ENCODE peak calls at places on chromosomes 6 and 20, in eight cellular contexts. Z, I, H, M, K, R, C and L are unnamed samples.

GRCh38 chr20:63690898-63691710 is 5.3 kb upstream of the TNFRSF6B start:
- DNase-seq in Z (peak), I (no peak), H (no peak), M (peak), K (no peak), R (peak), C (no peak), L (no peak)

GRCh38 chr20:45919536-45919933 is 7.6 kb upstream of the PLTP start:
- DNase-seq in Z (no peak), I (no peak), H (no peak), M (peak), K (peak), R (no peak), C (no peak), L (no peak)

GRCh38 chr20:43771791-43772190 is 45.0 kb upstream of the GTSF1L start:
- DNase-seq in Z (no peak), I (no peak), H (no peak), M (no peak), K (no peak), R (no peak), C (no peak), L (no peak)

GRCh38 chr6:15351631-15352030 is 105.8 kb downstream of the JARID2 start:
- DNase-seq in Z (no peak), I (peak), H (no peak), M (no peak), K (peak), R (no peak), C (peak), L (no peak)

GRCh38 chr6:14921170-14921569 is 324.7 kb upstream of the JARID2 start:
- DNase-seq in Z (peak), I (no peak), H (no peak), M (peak), K (peak), R (peak), C (no peak), L (no peak)

GRCh38 chr6:15132854-15133670 is 112.8 kb upstream of the JARID2 start:
- DNase-seq in Z (no peak), I (peak), H (no peak), M (no peak), K (peak), R (no peak), C (peak), L (no peak)

GRCh38 chr20:10359621-10360040 is 74.4 kb downstream of the MKKS start:
- DNase-seq in Z (no peak), I (no peak), H (no peak), M (no peak), K (peak), R (no peak), C (no peak), L (no peak)

GRCh38 chr6:132598473-132598872 is 8.9 kb upstream of the TAAR5 start:
- DNase-seq in Z (peak), I (no peak), H (peak), M (no peak), K (no peak), R (no peak), C (no peak), L (peak)

GRCh38 chr6:3176562-3177355 is 19.4 kb upstream of the TUBB2A start:
- DNase-seq in Z (peak), I (peak), H (no peak), M (no peak), K (peak), R (no peak), C (no peak), L (no peak)

GRCh38 chr20:20733943-20734342 is 21.5 kb upstream of the RALGAPA2 start:
- DNase-seq in Z (no peak), I (no peak), H (no peak), M (no peak), K (no peak), R (no peak), C (no peak), L (no peak)

GRCh38 chr20:25300496-25301170 is 52.7 kb downstream of the PYGB start:
- DNase-seq in Z (no peak), I (peak), H (no peak), M (no peak), K (peak), R (no peak), C (no peak), L (no peak)

GRCh38 chr6:106858653-106859092 is 115.9 kb downstream of the CD24 start:
- DNase-seq in Z (no peak), I (peak), H (no peak), M (no peak), K (peak), R (no peak), C (peak), L (peak)

GRCh38 chr6:6905961-6906518 is 201.7 kb upstream of the RREB1 start:
- DNase-seq in Z (no peak), I (no peak), H (no peak), M (no peak), K (no peak), R (peak), C (no peak), L (no peak)

GRCh38 chr20:41572010-41572572 is 46.1 kb downstream of the CHD6 start:
- DNase-seq in Z (no peak), I (no peak), H (peak), M (no peak), K (no peak), R (no peak), C (no peak), L (peak)

GRCh38 chr20:35871311-35871771 is 83.0 kb downstream of the SCAND1 start:
- DNase-seq in Z (no peak), I (no peak), H (no peak), M (no peak), K (peak), R (no peak), C (no peak), L (no peak)

GRCh38 chr6:134714679-134715078 is 235.2 kb downstream of the ALDH8A1 start:
- DNase-seq in Z (no peak), I (no peak), H (no peak), M (no peak), K (peak), R (no peak), C (no peak), L (peak)

GRCh38 chr20:54773643-54774000 is 298.2 kb downstream of the DOK5 start:
- DNase-seq in Z (no peak), I (no peak), H (no peak), M (no peak), K (no peak), R (no peak), C (no peak), L (no peak)

GRCh38 chr6:36912583-36912982 is 26.8 kb downstream of the C6orf89 start:
- DNase-seq in Z (no peak), I (peak), H (no peak), M (no peak), K (peak), R (no peak), C (peak), L (no peak)

GRCh38 chr6:40550096-40550731 is 37.0 kb downstream of the LRFN2 start:
- DNase-seq in Z (no peak), I (peak), H (no peak), M (no peak), K (peak), R (no peak), C (peak), L (peak)

GRCh38 chr6:34384305-34385153 is 7.9 kb downstream of the NUDT3 start:
- DNase-seq in Z (no peak), I (no peak), H (no peak), M (no peak), K (no peak), R (no peak), C (no peak), L (no peak)

GRCh38 chr20:37956099-37956498 is 53.2 kb downstream of the VSTM2L start:
- DNase-seq in Z (no peak), I (no peak), H (no peak), M (no peak), K (no peak), R (no peak), C (no peak), L (no peak)

GRCh38 chr20:60057866-60058807 is 99.9 kb downstream of the CDH26 start:
- DNase-seq in Z (no peak), I (no peak), H (peak), M (peak), K (peak), R (peak), C (no peak), L (no peak)

GRCh38 chr6:34044945-34045595 is 100.8 kb downstream of the GRM4 start:
- DNase-seq in Z (no peak), I (no peak), H (no peak), M (no peak), K (no peak), R (no peak), C (no peak), L (no peak)

GRCh38 chr20:48317578-48317977 is 510.2 kb downstream of the PREX1 start:
- DNase-seq in Z (no peak), I (no peak), H (no peak), M (no peak), K (no peak), R (no peak), C (no peak), L (no peak)

GRCh38 chr6:96016781-96017180 is 1.0 kb downstream of the FUT9 start:
- DNase-seq in Z (no peak), I (no peak), H (no peak), M (no peak), K (no peak), R (no peak), C (no peak), L (no peak)

GRCh38 chr6:96013531-96013930 is 2.2 kb upstream of the FUT9 start:
- DNase-seq in Z (no peak), I (no peak), H (peak), M (no peak), K (no peak), R (no peak), C (no peak), L (no peak)

GRCh38 chr6:96015791-96016776 is at the start of gene FUT9:
- DNase-seq in Z (no peak), I (no peak), H (peak), M (peak), K (peak), R (peak), C (no peak), L (peak)

GRCh38 chr6:96014846-96015245 is 928 bp upstream of the FUT9 start:
- DNase-seq in Z (no peak), I (no peak), H (no peak), M (no peak), K (no peak), R (no peak), C (no peak), L (no peak)

DNA sequence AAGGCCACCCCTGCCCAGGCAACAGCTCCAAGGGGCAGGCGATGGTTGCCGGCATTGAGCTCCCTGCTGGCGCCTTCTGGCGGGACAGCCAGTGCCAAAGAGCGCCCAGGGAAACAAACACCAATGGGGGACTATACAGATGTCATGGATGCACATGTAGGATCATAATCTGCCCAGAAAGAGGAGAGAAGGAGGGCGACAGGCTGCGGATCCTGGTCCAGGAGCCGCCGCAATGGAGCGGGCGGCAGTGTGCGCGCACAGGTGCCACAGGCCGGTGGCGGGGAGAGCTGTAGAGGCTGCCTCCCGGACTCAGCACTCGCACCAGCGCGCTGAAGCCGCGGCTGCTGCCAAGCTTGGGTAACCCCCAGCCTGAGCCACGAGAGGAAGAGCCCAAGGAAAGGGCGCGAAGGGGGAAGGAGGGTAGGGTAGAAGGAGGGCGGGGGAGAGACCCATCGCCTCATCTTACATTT is 418 bp upstream of the FUT9 start:
- DNase-seq in Z (no peak), I (no peak), H (no peak), M (no peak), K (peak), R (peak), C (no peak), L (peak)
- TF ChIP-seq CTCF in Z (no peak), I (no peak), H (no peak), M (no peak), K (no peak), R (no peak), C (no peak), L (no peak)

GRCh38 chr20:13006825-13007224 is 1.9 kb upstream of the SPTLC3 start:
- DNase-seq in Z (no peak), I (no peak), H (no peak), M (no peak), K (peak), R (no peak), C (peak), L (no peak)

GRCh38 chr20:13007596-13007995 is 1.2 kb upstream of the SPTLC3 start:
- DNase-seq in Z (no peak), I (no peak), H (no peak), M (no peak), K (no peak), R (no peak), C (no peak), L (no peak)

GRCh38 chr20:13009682-13010406 is 1.1 kb downstream of the SPTLC3 start:
- DNase-seq in Z (no peak), I (peak), H (no peak), M (no peak), K (peak), R (no peak), C (peak), L (peak)

GRCh38 chr20:13012886-13013285 is 4.1 kb downstream of the SPTLC3 start:
- DNase-seq in Z (no peak), I (no peak), H (no peak), M (no peak), K (no peak), R (no peak), C (no peak), L (no peak)

GRCh38 chr20:13008761-13009681 is at the start of gene SPTLC3:
- DNase-seq in Z (peak), I (no peak), H (peak), M (no peak), K (peak), R (no peak), C (peak), L (peak)
- TF ChIP-seq CTCF in Z (no peak), I (no peak), H (no peak), M (no peak), K (no peak), R (no peak), C (no peak), L (no peak)

DNA sequence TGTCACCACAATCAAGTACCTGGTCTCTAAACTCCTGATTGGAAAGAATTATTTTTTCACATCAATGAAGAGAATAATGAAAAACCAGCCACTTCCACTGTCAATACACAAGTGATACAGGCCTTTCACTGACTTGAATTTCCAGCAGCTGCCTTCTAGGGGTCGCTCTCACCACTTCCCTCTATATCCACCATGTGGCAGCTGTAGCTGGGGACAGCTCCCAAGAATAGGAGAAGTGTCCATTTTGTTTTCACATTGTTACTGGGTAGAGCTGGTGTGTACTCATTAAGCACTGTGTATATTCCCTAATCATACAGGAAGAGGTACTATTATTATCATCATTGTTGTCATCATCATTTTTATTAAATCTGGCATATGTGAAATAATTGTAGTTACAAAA is 438.4 kb upstream of the SPTLC3 start:
- DNase-seq in Z (no peak), I (no peak), H (peak), M (no peak), K (no peak), R (no peak), C (no peak), L (peak)
- TF ChIP-seq CTCF in Z (peak), I (no peak), H (peak), M (no peak), K (no peak), R (no peak), C (no peak), L (peak)

GRCh38 chr6:89032599-89032998 is 48.0 kb upstream of the PNRC1 start:
- DNase-seq in Z (no peak), I (no peak), H (no peak), M (no peak), K (no peak), R (no peak), C (no peak), L (no peak)
- TF ChIP-seq CTCF in Z (no peak), I (peak), H (no peak), M (peak), K (peak), R (peak), C (no peak), L (no peak)

GRCh38 chr6:111530777-111531176 is 47.8 kb upstream of the REV3L start:
- DNase-seq in Z (no peak), I (no peak), H (peak), M (no peak), K (no peak), R (no peak), C (no peak), L (no peak)
- TF ChIP-seq CTCF in Z (no peak), I (no peak), H (no peak), M (no peak), K (no peak), R (no peak), C (no peak), L (no peak)